ENCODE peak calls at places on chromosomes 12 and 14, in seven cellular contexts. A, I, C, J, X, P and F are unnamed samples.

GRCh38 chr12:26287666-26288408 is 92.5 kb downstream of the SSPN start:
- DNase-seq in A (no peak), I (no peak), C (peak), J (peak), X (no peak), P (peak), F (no peak)

GRCh38 chr12:26746315-26746714 is 86.7 kb downstream of the ITPR2 start:
- DNase-seq in A (no peak), I (peak), C (peak), J (no peak), X (no peak), P (peak), F (no peak)

GRCh38 chr14:50521912-50522341 is 10.4 kb downstream of the MAP4K5 start:
- DNase-seq in A (no peak), I (no peak), C (peak), J (no peak), X (no peak), P (no peak), F (no peak)

GRCh38 chr12:71566655-71567054 is 97.0 kb downstream of the ZFC3H1 start:
- DNase-seq in A (no peak), I (no peak), C (no peak), J (no peak), X (no peak), P (no peak), F (no peak)

GRCh38 chr12:30485230-30485890 is 210.3 kb downstream of the IPO8 start:
- DNase-seq in A (no peak), I (no peak), C (no peak), J (no peak), X (no peak), P (no peak), F (no peak)

GRCh38 chr12:39102474-39103209 is 197.3 kb upstream of the CPNE8 start:
- DNase-seq in A (no peak), I (no peak), C (peak), J (no peak), X (no peak), P (peak), F (no peak)

GRCh38 chr12:92034858-92035401 is 110.7 kb downstream of the BTG1 start:
- DNase-seq in A (peak), I (peak), C (peak), J (peak), X (peak), P (peak), F (peak)

GRCh38 chr12:1877169-1877878 is 41.1 kb downstream of the CACNA2D4 start:
- DNase-seq in A (no peak), I (no peak), C (no peak), J (no peak), X (peak), P (no peak), F (no peak)

GRCh38 chr12:49649892-49650291 is 26.5 kb downstream of the PRPF40B start:
- DNase-seq in A (no peak), I (no peak), C (no peak), J (no peak), X (no peak), P (no peak), F (no peak)

GRCh38 chr12:125100551-125101434 is 35.6 kb downstream of the AACS start:
- DNase-seq in A (peak), I (no peak), C (peak), J (no peak), X (no peak), P (no peak), F (no peak)

GRCh38 chr14:64246688-64247087 is 47.5 kb downstream of the ESR2 start:
- DNase-seq in A (no peak), I (no peak), C (peak), J (no peak), X (no peak), P (no peak), F (no peak)

GRCh38 chr12:30694971-30695326 is 720 bp downstream of the IPO8 start:
- DNase-seq in A (peak), I (no peak), C (peak), J (no peak), X (no peak), P (no peak), F (peak)

GRCh38 chr14:95227279-95227860 is 70.0 kb upstream of the DICER1 start:
- DNase-seq in A (no peak), I (no peak), C (peak), J (no peak), X (no peak), P (no peak), F (peak)

GRCh38 chr12:88058719-88059077 is 29.5 kb upstream of the C12orf50 start:
- DNase-seq in A (no peak), I (no peak), C (no peak), J (no peak), X (no peak), P (no peak), F (no peak)

GRCh38 chr14:92659765-92660561 is 88.5 kb downstream of the LGMN start:
- DNase-seq in A (no peak), I (no peak), C (peak), J (no peak), X (no peak), P (no peak), F (no peak)

GRCh38 chr12:11753151-11753501 is 103.7 kb downstream of the ETV6 start:
- DNase-seq in A (no peak), I (no peak), C (no peak), J (no peak), X (no peak), P (no peak), F (no peak)

GRCh38 chr12:65663648-65664047 is 160.6 kb upstream of the HMGA2 start:
- DNase-seq in A (no peak), I (no peak), C (peak), J (no peak), X (no peak), P (no peak), F (no peak)

GRCh38 chr12:108700833-108701450 is 30.4 kb downstream of the CORO1C start:
- DNase-seq in A (no peak), I (no peak), C (peak), J (no peak), X (peak), P (no peak), F (no peak)

GRCh38 chr12:32983968-32984367 is 87.4 kb upstream of the PKP2 start:
- DNase-seq in A (no peak), I (no peak), C (no peak), J (no peak), X (no peak), P (no peak), F (no peak)

DNA sequence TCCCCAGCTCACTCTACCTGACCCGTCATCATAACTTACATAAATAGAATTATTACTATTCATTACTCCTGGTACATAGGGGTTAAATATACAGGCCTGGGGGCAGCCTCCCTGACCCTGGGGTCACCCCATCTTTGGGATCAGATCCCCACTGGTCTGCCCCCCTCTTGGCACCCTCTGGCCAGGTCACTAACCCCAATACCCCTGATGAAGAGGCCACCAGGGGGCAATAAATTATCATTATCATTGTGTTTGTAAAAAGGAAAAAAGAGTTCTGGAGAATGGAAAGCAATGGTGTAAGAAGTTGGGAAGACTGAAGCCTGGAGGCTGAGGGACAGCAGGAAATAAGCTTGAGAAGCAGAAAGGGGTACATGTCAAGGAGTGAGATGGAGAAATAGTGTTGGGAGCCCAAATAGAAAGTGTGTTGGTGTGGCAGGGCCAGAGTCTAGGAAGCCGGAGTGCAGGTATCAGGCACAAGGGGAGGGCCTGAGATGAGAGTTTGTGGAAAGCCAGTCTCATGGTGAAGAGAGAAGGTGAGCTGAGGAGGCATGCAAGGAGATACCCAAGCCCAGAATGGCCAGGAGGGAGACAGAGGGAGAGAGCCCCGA is 6.1 kb upstream of the AAAS start:
- DNase-seq in A (peak), I (no peak), C (no peak), J (no peak), X (no peak), P (no peak), F (no peak)
- TF ChIP-seq CTCF in A (peak), I (peak), C (peak), J (peak), X (peak), P (peak), F (no peak)

DNA sequence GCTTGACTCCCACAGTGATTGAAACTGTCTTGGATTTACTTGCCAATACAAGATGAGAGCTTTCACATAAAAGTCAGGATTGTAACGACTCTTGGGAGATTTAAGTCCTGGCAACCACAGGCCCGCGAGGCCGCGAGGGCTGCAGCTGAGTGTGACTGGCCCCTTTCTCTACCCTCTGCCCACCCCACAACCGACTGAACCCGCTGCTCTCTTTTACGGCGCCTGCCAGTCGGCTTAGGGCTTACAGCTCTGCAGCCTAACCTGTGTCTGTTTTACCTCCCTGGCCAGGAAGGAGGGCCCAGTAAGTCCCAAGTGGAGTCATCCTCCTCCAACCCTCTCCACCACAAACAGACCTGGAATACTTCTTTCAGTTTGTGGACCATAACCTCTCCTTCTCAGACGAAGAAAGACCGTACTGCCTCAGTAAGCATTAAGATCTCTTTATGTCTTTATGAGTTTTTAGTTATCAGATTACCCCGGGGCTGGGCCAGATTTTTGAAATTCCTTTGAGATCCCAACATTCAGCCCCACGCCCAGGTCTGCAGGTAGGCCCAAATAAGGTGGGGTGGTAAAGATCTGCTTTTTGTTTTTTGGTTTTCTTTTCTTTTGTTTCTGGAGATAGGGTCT is 12.6 kb upstream of the TIGAR start:
- DNase-seq in A (no peak), I (no peak), C (no peak), J (no peak), X (no peak), P (no peak), F (no peak)
- TF ChIP-seq CTCF in A (no peak), I (no peak), C (no peak), J (no peak), X (no peak), P (no peak), F (no peak)

GRCh38 chr14:39432619-39433451 is 602 bp upstream of the FBXO33 start:
- DNase-seq in A (peak), I (no peak), C (peak), J (peak), X (peak), P (no peak), F (peak)
- TF ChIP-seq CTCF in A (peak), I (peak), C (peak), J (no peak), X (peak), P (no peak), F (no peak)

GRCh38 chr12:120529641-120530314 is 820 bp upstream of the COQ5 start:
- DNase-seq in A (peak), I (no peak), C (peak), J (no peak), X (no peak), P (no peak), F (no peak)
- TF ChIP-seq CTCF in A (no peak), I (peak), C (peak), J (peak), X (peak), P (peak), F (no peak)

DNA sequence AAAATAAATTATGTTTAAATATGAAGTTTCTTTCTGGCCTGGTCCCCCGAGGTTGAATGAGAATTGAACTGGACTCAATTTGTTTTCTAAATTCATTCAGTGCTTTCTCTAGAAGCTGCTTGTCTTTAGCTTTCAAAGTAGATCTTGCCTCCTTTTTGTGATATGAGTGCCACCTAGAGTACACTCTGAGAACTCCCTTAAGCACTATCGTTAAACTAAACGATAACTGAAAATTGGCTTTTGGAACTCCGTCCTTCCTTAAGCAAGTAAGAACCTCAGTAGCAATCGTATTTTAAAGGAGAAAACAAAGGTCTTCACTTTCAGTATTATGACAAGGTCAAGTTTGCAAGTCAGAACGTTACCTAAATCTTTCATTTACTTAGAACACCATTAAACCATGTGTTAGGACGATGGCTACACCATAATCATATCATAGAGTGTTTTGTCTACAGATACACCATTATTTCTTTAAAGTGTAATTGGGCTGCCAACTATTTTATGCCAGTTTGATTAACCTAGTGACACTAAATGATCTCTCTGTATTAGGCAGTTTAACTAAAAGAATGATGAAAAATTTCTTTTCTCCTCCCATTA is 364.8 kb downstream of the SNAPC1 start:
- DNase-seq in A (peak), I (peak), C (peak), J (peak), X (no peak), P (peak), F (peak)
- TF ChIP-seq CTCF in A (peak), I (peak), C (peak), J (peak), X (peak), P (peak), F (peak)